ENCODE peak calls at places on chromosomes 6 and 20, in ten cellular contexts. One of them, this sample, is unnamed. For H3K36me3, the result is how much of the 10 kb centered on the place peaks cover.

GRCh38 chr20:5513975-5514516 is 197.3 kb upstream of the PROKR2 start:
- DNase-seq in body of pancreas: no peak
- DNase-seq in IMR-90: peak
- DNase-seq in pancreas: no peak
- DNase-seq in tibial nerve: no peak
- DNase-seq in adrenal gland: peak
- DNase-seq in CD8-positive, alpha-beta T cell: no peak
- DNase-seq in transverse colon: peak
- DNase-seq in PC-3: peak
- DNase-seq in psoas muscle: no peak
- DNase-seq in this sample: no peak

GRCh38 chr6:169851641-169852503 is 100.5 kb downstream of the ERMARD start:
- DNase-seq in body of pancreas: no peak
- DNase-seq in IMR-90: no peak
- DNase-seq in pancreas: no peak
- DNase-seq in tibial nerve: no peak
- DNase-seq in adrenal gland: no peak
- DNase-seq in CD8-positive, alpha-beta T cell: peak
- DNase-seq in transverse colon: no peak
- DNase-seq in PC-3: peak
- DNase-seq in psoas muscle: no peak
- DNase-seq in this sample: no peak

GRCh38 chr20:16927031-16927430 is 178.9 kb downstream of the OTOR start:
- DNase-seq in body of pancreas: no peak
- DNase-seq in IMR-90: no peak
- DNase-seq in pancreas: no peak
- DNase-seq in tibial nerve: no peak
- DNase-seq in adrenal gland: no peak
- DNase-seq in CD8-positive, alpha-beta T cell: no peak
- DNase-seq in transverse colon: no peak
- DNase-seq in PC-3: no peak
- DNase-seq in psoas muscle: no peak
- DNase-seq in this sample: no peak

GRCh38 chr6:6688283-6688682 is 99.8 kb downstream of the LY86 start:
- DNase-seq in body of pancreas: no peak
- DNase-seq in IMR-90: no peak
- DNase-seq in pancreas: no peak
- DNase-seq in tibial nerve: no peak
- DNase-seq in adrenal gland: no peak
- DNase-seq in CD8-positive, alpha-beta T cell: no peak
- DNase-seq in transverse colon: no peak
- DNase-seq in PC-3: no peak
- DNase-seq in psoas muscle: no peak
- DNase-seq in this sample: no peak

GRCh38 chr6:125974214-125974866 is 12.0 kb upstream of the TRMT11 start:
- DNase-seq in body of pancreas: no peak
- DNase-seq in IMR-90: peak
- DNase-seq in pancreas: no peak
- DNase-seq in tibial nerve: no peak
- DNase-seq in adrenal gland: no peak
- DNase-seq in CD8-positive, alpha-beta T cell: no peak
- DNase-seq in transverse colon: no peak
- DNase-seq in PC-3: peak
- DNase-seq in psoas muscle: no peak
- DNase-seq in this sample: no peak

GRCh38 chr20:32509639-32510066 is 75.5 kb downstream of the NOL4L start:
- DNase-seq in body of pancreas: no peak
- DNase-seq in IMR-90: peak
- DNase-seq in pancreas: no peak
- DNase-seq in tibial nerve: no peak
- DNase-seq in adrenal gland: no peak
- DNase-seq in CD8-positive, alpha-beta T cell: peak
- DNase-seq in transverse colon: peak
- DNase-seq in PC-3: peak
- DNase-seq in psoas muscle: no peak
- DNase-seq in this sample: no peak

GRCh38 chr6:26240157-26240980 is 124.6 kb upstream of the BTN3A2 start:
- DNase-seq in body of pancreas: no peak
- DNase-seq in IMR-90: peak
- DNase-seq in pancreas: peak
- DNase-seq in tibial nerve: peak
- DNase-seq in adrenal gland: peak
- DNase-seq in CD8-positive, alpha-beta T cell: peak
- DNase-seq in transverse colon: peak
- DNase-seq in PC-3: no peak
- DNase-seq in psoas muscle: no peak
- DNase-seq in this sample: peak

GRCh38 chr6:116666869-116667268 is 1.7 kb downstream of the ZUP1 start:
- DNase-seq in body of pancreas: no peak
- DNase-seq in IMR-90: no peak
- DNase-seq in pancreas: no peak
- DNase-seq in tibial nerve: no peak
- DNase-seq in adrenal gland: no peak
- DNase-seq in CD8-positive, alpha-beta T cell: no peak
- DNase-seq in transverse colon: no peak
- DNase-seq in PC-3: no peak
- DNase-seq in psoas muscle: no peak
- DNase-seq in this sample: peak

GRCh38 chr20:48142258-48142657 is 357.0 kb upstream of the SULF2 start:
- DNase-seq in body of pancreas: no peak
- DNase-seq in IMR-90: no peak
- DNase-seq in pancreas: no peak
- DNase-seq in tibial nerve: no peak
- DNase-seq in adrenal gland: no peak
- DNase-seq in CD8-positive, alpha-beta T cell: no peak
- DNase-seq in transverse colon: no peak
- DNase-seq in PC-3: no peak
- DNase-seq in psoas muscle: no peak
- DNase-seq in this sample: no peak

GRCh38 chr6:33163540-33163939 is 28.7 kb downstream of the COL11A2 start:
- DNase-seq in body of pancreas: no peak
- DNase-seq in IMR-90: no peak
- DNase-seq in pancreas: no peak
- DNase-seq in tibial nerve: no peak
- DNase-seq in adrenal gland: no peak
- DNase-seq in CD8-positive, alpha-beta T cell: no peak
- DNase-seq in transverse colon: no peak
- DNase-seq in PC-3: no peak
- DNase-seq in psoas muscle: no peak
- DNase-seq in this sample: no peak

GRCh38 chr6:14804444-14805210 is 441.2 kb upstream of the JARID2 start:
- DNase-seq in body of pancreas: peak
- DNase-seq in IMR-90: peak
- DNase-seq in pancreas: peak
- DNase-seq in tibial nerve: peak
- DNase-seq in adrenal gland: peak
- DNase-seq in CD8-positive, alpha-beta T cell: no peak
- DNase-seq in transverse colon: peak
- DNase-seq in PC-3: no peak
- DNase-seq in psoas muscle: peak
- DNase-seq in this sample: no peak

GRCh38 chr20:47972916-47973309 is 187.6 kb upstream of the SULF2 start:
- DNase-seq in body of pancreas: no peak
- DNase-seq in IMR-90: no peak
- DNase-seq in pancreas: no peak
- DNase-seq in tibial nerve: no peak
- DNase-seq in adrenal gland: no peak
- DNase-seq in CD8-positive, alpha-beta T cell: no peak
- DNase-seq in transverse colon: no peak
- DNase-seq in PC-3: no peak
- DNase-seq in psoas muscle: no peak
- DNase-seq in this sample: no peak

GRCh38 chr6:152155792-152156191 is 348.3 kb downstream of the ESR1 start:
- DNase-seq in body of pancreas: no peak
- DNase-seq in IMR-90: no peak
- DNase-seq in pancreas: no peak
- DNase-seq in tibial nerve: no peak
- DNase-seq in adrenal gland: no peak
- DNase-seq in CD8-positive, alpha-beta T cell: no peak
- DNase-seq in transverse colon: no peak
- DNase-seq in PC-3: no peak
- DNase-seq in psoas muscle: no peak
- DNase-seq in this sample: no peak

GRCh38 chr6:7446644-7447325 is 57.2 kb downstream of the RIOK1 start:
- DNase-seq in body of pancreas: no peak
- DNase-seq in IMR-90: no peak
- DNase-seq in pancreas: no peak
- DNase-seq in tibial nerve: no peak
- DNase-seq in adrenal gland: no peak
- DNase-seq in CD8-positive, alpha-beta T cell: no peak
- DNase-seq in transverse colon: no peak
- DNase-seq in PC-3: no peak
- DNase-seq in psoas muscle: no peak
- DNase-seq in this sample: no peak

GRCh38 chr6:81253821-81254220 is 498.7 kb downstream of the TENT5A start:
- DNase-seq in body of pancreas: no peak
- DNase-seq in IMR-90: no peak
- DNase-seq in pancreas: no peak
- DNase-seq in tibial nerve: no peak
- DNase-seq in adrenal gland: no peak
- DNase-seq in CD8-positive, alpha-beta T cell: no peak
- DNase-seq in transverse colon: no peak
- DNase-seq in PC-3: no peak
- DNase-seq in psoas muscle: no peak
- DNase-seq in this sample: no peak

GRCh38 chr20:63520939-63521601 is 505 bp downstream of the PPDPF start:
- DNase-seq in body of pancreas: peak
- DNase-seq in IMR-90: peak
- DNase-seq in pancreas: peak
- DNase-seq in tibial nerve: peak
- DNase-seq in adrenal gland: peak
- DNase-seq in CD8-positive, alpha-beta T cell: peak
- DNase-seq in transverse colon: peak
- DNase-seq in PC-3: peak
- DNase-seq in psoas muscle: peak
- DNase-seq in this sample: peak

GRCh38 chr6:56649053-56649769 is 6.5 kb upstream of the DST start:
- DNase-seq in body of pancreas: no peak
- DNase-seq in IMR-90: no peak
- DNase-seq in pancreas: no peak
- DNase-seq in tibial nerve: no peak
- DNase-seq in adrenal gland: no peak
- DNase-seq in CD8-positive, alpha-beta T cell: no peak
- DNase-seq in transverse colon: no peak
- DNase-seq in PC-3: peak
- DNase-seq in psoas muscle: no peak
- DNase-seq in this sample: no peak

DNA sequence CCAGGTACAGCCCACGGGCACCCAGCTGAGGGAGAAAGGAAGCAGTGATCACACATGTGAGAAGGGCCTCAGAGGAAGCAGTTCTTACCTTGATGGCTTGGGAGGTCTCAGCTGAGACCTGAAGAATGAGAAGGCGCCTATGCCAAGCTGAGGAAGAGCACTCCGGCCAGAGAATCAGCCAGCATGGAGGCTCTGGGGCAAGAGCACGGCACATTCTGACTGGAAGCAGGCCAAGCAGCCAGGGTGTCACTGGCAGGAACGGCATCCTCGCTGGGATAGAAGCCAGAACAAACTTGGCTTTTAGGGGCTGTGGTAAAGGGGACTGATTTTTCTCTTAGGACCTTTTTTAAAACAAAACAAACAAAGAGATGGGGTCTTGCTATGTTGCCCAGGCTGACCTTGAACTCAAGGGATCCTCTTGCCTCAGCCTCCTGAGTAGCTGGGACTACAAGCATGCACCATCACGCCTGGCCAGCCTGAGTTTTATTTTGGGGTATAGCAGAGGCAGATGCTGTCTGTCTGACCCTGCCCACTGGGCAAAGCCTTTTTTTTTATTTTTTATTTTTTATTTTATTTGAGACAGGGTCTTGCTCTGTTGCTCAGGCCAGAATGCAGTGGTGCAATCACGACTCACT is 17.6 kb downstream of the GHRH start:
- DNase-seq in body of pancreas: peak
- DNase-seq in IMR-90: no peak
- DNase-seq in pancreas: no peak
- DNase-seq in tibial nerve: no peak
- DNase-seq in adrenal gland: peak
- DNase-seq in CD8-positive, alpha-beta T cell: no peak
- DNase-seq in transverse colon: no peak
- DNase-seq in PC-3: no peak
- DNase-seq in psoas muscle: peak
- DNase-seq in this sample: no peak
- H3K36me3 ChIP-seq in body of pancreas: under half
- H3K36me3 ChIP-seq in IMR-90: under half
- H3K36me3 ChIP-seq in pancreas: under half
- H3K36me3 ChIP-seq in tibial nerve: half or more
- H3K36me3 ChIP-seq in adrenal gland: under half
- H3K36me3 ChIP-seq in CD8-positive, alpha-beta T cell: under half
- H3K36me3 ChIP-seq in transverse colon: under half
- H3K36me3 ChIP-seq in PC-3: under half
- H3K36me3 ChIP-seq in psoas muscle: under half
- H3K36me3 ChIP-seq in this sample: under half

GRCh38 chr6:84779380-84779779 is 15.0 kb upstream of the TBX18 start:
- DNase-seq in body of pancreas: no peak
- DNase-seq in IMR-90: no peak
- DNase-seq in pancreas: no peak
- DNase-seq in tibial nerve: no peak
- DNase-seq in adrenal gland: no peak
- DNase-seq in CD8-positive, alpha-beta T cell: no peak
- DNase-seq in transverse colon: no peak
- DNase-seq in PC-3: peak
- DNase-seq in psoas muscle: no peak
- DNase-seq in this sample: no peak
- TF ChIP-seq CTCF in body of pancreas: no peak
- TF ChIP-seq CTCF in IMR-90: no peak
- TF ChIP-seq CTCF in pancreas: no peak
- TF ChIP-seq CTCF in tibial nerve: no peak
- TF ChIP-seq CTCF in adrenal gland: no peak
- TF ChIP-seq CTCF in CD8-positive, alpha-beta T cell: no peak
- TF ChIP-seq CTCF in transverse colon: no peak
- TF ChIP-seq CTCF in PC-3: peak
- TF ChIP-seq CTCF in psoas muscle: no peak
- TF ChIP-seq CTCF in this sample: no peak

DNA sequence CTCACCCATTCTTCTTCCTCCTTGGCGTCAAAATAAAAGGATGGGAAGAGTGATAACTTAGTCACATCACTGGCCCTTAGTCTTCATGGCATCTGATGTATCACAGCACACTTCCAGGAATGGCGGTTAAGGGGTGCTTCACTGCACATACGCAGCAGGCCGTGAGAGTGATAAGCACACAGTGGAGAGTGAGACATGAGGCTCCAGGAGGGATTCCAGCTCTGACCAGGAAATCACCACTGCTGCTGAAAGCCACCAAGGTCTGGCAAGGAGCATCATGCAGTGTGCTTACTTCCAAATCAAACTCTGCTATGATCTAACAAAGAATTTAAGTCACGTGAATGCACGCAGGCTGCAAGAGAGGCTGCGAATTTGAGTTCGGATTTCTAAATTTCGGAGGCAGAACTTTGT is 62.4 kb downstream of the ARID1B start:
- DNase-seq in body of pancreas: peak
- DNase-seq in IMR-90: peak
- DNase-seq in pancreas: no peak
- DNase-seq in tibial nerve: no peak
- DNase-seq in adrenal gland: peak
- DNase-seq in CD8-positive, alpha-beta T cell: no peak
- DNase-seq in transverse colon: no peak
- DNase-seq in PC-3: no peak
- DNase-seq in psoas muscle: peak
- DNase-seq in this sample: no peak
- H3K4me3 ChIP-seq in body of pancreas: no peak
- H3K4me3 ChIP-seq in IMR-90: no peak
- H3K4me3 ChIP-seq in pancreas: no peak
- H3K4me3 ChIP-seq in tibial nerve: no peak
- H3K4me3 ChIP-seq in adrenal gland: no peak
- H3K4me3 ChIP-seq in CD8-positive, alpha-beta T cell: no peak
- H3K4me3 ChIP-seq in transverse colon: no peak
- H3K4me3 ChIP-seq in PC-3: no peak
- H3K4me3 ChIP-seq in psoas muscle: no peak
- H3K4me3 ChIP-seq in this sample: no peak

GRCh38 chr20:50563133-50563944 is 53.2 kb downstream of the PTPN1 start:
- DNase-seq in body of pancreas: no peak
- DNase-seq in IMR-90: no peak
- DNase-seq in pancreas: no peak
- DNase-seq in tibial nerve: no peak
- DNase-seq in adrenal gland: peak
- DNase-seq in CD8-positive, alpha-beta T cell: no peak
- DNase-seq in transverse colon: no peak
- DNase-seq in PC-3: no peak
- DNase-seq in psoas muscle: no peak
- DNase-seq in this sample: no peak
- H3K36me3 ChIP-seq in body of pancreas: under half
- H3K36me3 ChIP-seq in IMR-90: under half
- H3K36me3 ChIP-seq in pancreas: under half
- H3K36me3 ChIP-seq in tibial nerve: under half
- H3K36me3 ChIP-seq in adrenal gland: under half
- H3K36me3 ChIP-seq in CD8-positive, alpha-beta T cell: under half
- H3K36me3 ChIP-seq in transverse colon: under half
- H3K36me3 ChIP-seq in PC-3: under half
- H3K36me3 ChIP-seq in psoas muscle: under half
- H3K36me3 ChIP-seq in this sample: under half